ENCODE peak calls at places on chromosome 21, in four cellular contexts. One of them, this sample, is unnamed. For H3K4me1, the result is how much of the 10 kb centered on the place peaks cover.

GRCh38 chr21:41501919-41502318 is 6.0 kb downstream of the TMPRSS2 start:
- DNase-seq in OCI-LY7: no peak
- DNase-seq in mesenchymal stem cell: no peak
- DNase-seq in neural progenitor cell: no peak
- DNase-seq in this sample: no peak

GRCh38 chr21:42613756-42614155 is 39.7 kb upstream of the PDE9A start:
- DNase-seq in OCI-LY7: no peak
- DNase-seq in mesenchymal stem cell: no peak
- DNase-seq in neural progenitor cell: no peak
- DNase-seq in this sample: no peak

GRCh38 chr21:43190544-43191340 is 21.9 kb downstream of the CRYAA start:
- DNase-seq in OCI-LY7: no peak
- DNase-seq in neural progenitor cell: no peak
- DNase-seq in mesenchymal stem cell: no peak
- DNase-seq in this sample: peak

GRCh38 chr21:17612023-17612564 is 607 bp downstream of the BTG3 start:
- DNase-seq in OCI-LY7: peak
- DNase-seq in mesenchymal stem cell: peak
- DNase-seq in neural progenitor cell: no peak
- DNase-seq in this sample: peak

GRCh38 chr21:43913928-43914327 is 48.9 kb downstream of the AGPAT3 start:
- DNase-seq in OCI-LY7: no peak
- DNase-seq in neural progenitor cell: no peak
- DNase-seq in mesenchymal stem cell: peak
- DNase-seq in this sample: peak

GRCh38 chr21:28731700-28732321 is 260.9 kb downstream of the LTN1 start:
- DNase-seq in mesenchymal stem cell: no peak
- DNase-seq in neural progenitor cell: no peak
- DNase-seq in OCI-LY7: peak
- DNase-seq in this sample: no peak

GRCh38 chr21:43195131-43196021 is 26.6 kb downstream of the CRYAA start:
- DNase-seq in OCI-LY7: no peak
- DNase-seq in neural progenitor cell: no peak
- DNase-seq in mesenchymal stem cell: peak
- DNase-seq in this sample: peak

GRCh38 chr21:41371698-41372030 is 9.8 kb downstream of the MX2 start:
- DNase-seq in mesenchymal stem cell: no peak
- DNase-seq in neural progenitor cell: no peak
- DNase-seq in OCI-LY7: no peak
- DNase-seq in this sample: no peak

GRCh38 chr21:41437754-41438153 is 11.7 kb downstream of the MX1 start:
- DNase-seq in neural progenitor cell: no peak
- DNase-seq in mesenchymal stem cell: peak
- DNase-seq in OCI-LY7: no peak
- DNase-seq in this sample: no peak

GRCh38 chr21:25330266-25330665 is 277.0 kb downstream of the MRPL39 start:
- DNase-seq in neural progenitor cell: no peak
- DNase-seq in mesenchymal stem cell: no peak
- DNase-seq in OCI-LY7: no peak
- DNase-seq in this sample: no peak

GRCh38 chr21:40134731-40135492 is 267.7 kb downstream of the PCP4 start:
- DNase-seq in neural progenitor cell: no peak
- DNase-seq in OCI-LY7: no peak
- DNase-seq in mesenchymal stem cell: no peak
- DNase-seq in this sample: no peak

GRCh38 chr21:34639882-34640788 is 25.2 kb upstream of the RCAN1 start:
- DNase-seq in mesenchymal stem cell: peak
- DNase-seq in neural progenitor cell: no peak
- DNase-seq in OCI-LY7: no peak
- DNase-seq in this sample: no peak

GRCh38 chr21:28336299-28336698 is 656.4 kb downstream of the LTN1 start:
- DNase-seq in neural progenitor cell: peak
- DNase-seq in mesenchymal stem cell: peak
- DNase-seq in OCI-LY7: peak
- DNase-seq in this sample: no peak

GRCh38 chr21:34613679-34614442 is 1.1 kb downstream of the RCAN1 start:
- DNase-seq in neural progenitor cell: peak
- DNase-seq in mesenchymal stem cell: peak
- DNase-seq in OCI-LY7: no peak
- DNase-seq in this sample: peak

GRCh38 chr21:36717901-36718465 is 19.1 kb downstream of the SIM2 start:
- DNase-seq in mesenchymal stem cell: no peak
- DNase-seq in OCI-LY7: no peak
- DNase-seq in neural progenitor cell: no peak
- DNase-seq in this sample: peak

GRCh38 chr21:42560517-42561179 is 47.0 kb downstream of the SLC37A1 start:
- DNase-seq in mesenchymal stem cell: no peak
- DNase-seq in OCI-LY7: peak
- DNase-seq in neural progenitor cell: no peak
- DNase-seq in this sample: no peak

GRCh38 chr21:34357889-34358288 is 5.9 kb upstream of the KCNE2 start:
- DNase-seq in mesenchymal stem cell: no peak
- DNase-seq in OCI-LY7: no peak
- DNase-seq in neural progenitor cell: no peak
- DNase-seq in this sample: no peak

GRCh38 chr21:17440955-17441354 is 71.9 kb upstream of the CXADR start:
- DNase-seq in mesenchymal stem cell: no peak
- DNase-seq in neural progenitor cell: no peak
- DNase-seq in OCI-LY7: no peak
- DNase-seq in this sample: peak

GRCh38 chr21:15064576-15065380 is at the start of gene NRIP1:
- DNase-seq in OCI-LY7: no peak
- DNase-seq in mesenchymal stem cell: peak
- DNase-seq in neural progenitor cell: peak
- DNase-seq in this sample: peak

GRCh38 chr21:43292041-43292865 is 123.4 kb downstream of the CRYAA start:
- DNase-seq in neural progenitor cell: no peak
- DNase-seq in OCI-LY7: no peak
- DNase-seq in mesenchymal stem cell: no peak
- DNase-seq in this sample: no peak

GRCh38 chr21:35178812-35179211 is 129.7 kb upstream of the RUNX1 start:
- DNase-seq in OCI-LY7: no peak
- DNase-seq in neural progenitor cell: no peak
- DNase-seq in mesenchymal stem cell: peak
- DNase-seq in this sample: no peak

GRCh38 chr21:40863839-40864238 is 16.9 kb upstream of the DSCAM start:
- DNase-seq in neural progenitor cell: no peak
- DNase-seq in OCI-LY7: no peak
- DNase-seq in mesenchymal stem cell: no peak
- DNase-seq in this sample: no peak

GRCh38 chr21:40404319-40404906 is 442.5 kb downstream of the DSCAM start:
- DNase-seq in neural progenitor cell: no peak
- DNase-seq in OCI-LY7: no peak
- DNase-seq in mesenchymal stem cell: no peak
- DNase-seq in this sample: no peak

GRCh38 chr21:15301736-15302135 is 236.9 kb upstream of the NRIP1 start:
- DNase-seq in mesenchymal stem cell: no peak
- DNase-seq in OCI-LY7: no peak
- DNase-seq in neural progenitor cell: no peak
- DNase-seq in this sample: no peak

GRCh38 chr21:46155514-46156377 is at the start of gene FTCD:
- DNase-seq in neural progenitor cell: no peak
- DNase-seq in OCI-LY7: no peak
- DNase-seq in mesenchymal stem cell: no peak
- DNase-seq in this sample: peak
- H3K4me2 ChIP-seq in neural progenitor cell: no peak
- H3K4me2 ChIP-seq in OCI-LY7: no peak
- H3K4me2 ChIP-seq in mesenchymal stem cell: no peak
- H3K4me2 ChIP-seq in this sample: no peak

DNA sequence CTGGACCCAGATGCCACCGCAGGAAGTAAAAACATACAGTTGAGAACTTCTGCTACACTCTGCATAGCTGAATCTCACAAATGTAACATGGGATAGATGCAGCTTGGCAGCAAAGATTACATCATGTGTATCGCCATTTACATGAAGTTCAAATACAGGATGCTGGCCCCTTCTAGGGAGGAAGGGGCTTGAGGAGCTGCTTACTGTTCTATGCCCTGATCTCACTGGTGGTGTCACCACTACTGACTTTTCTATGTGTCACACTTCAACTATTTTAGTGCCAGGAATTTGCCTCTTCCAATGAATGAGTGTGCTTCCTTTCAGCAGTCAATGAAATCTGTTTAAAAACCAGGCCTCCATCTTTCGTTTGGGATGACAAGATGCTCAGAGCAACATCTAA is 31.1 kb downstream of the MRAP start:
- DNase-seq in mesenchymal stem cell: peak
- DNase-seq in neural progenitor cell: no peak
- DNase-seq in OCI-LY7: no peak
- DNase-seq in this sample: no peak
- H3K27ac ChIP-seq in mesenchymal stem cell: no peak
- H3K27ac ChIP-seq in neural progenitor cell: no peak
- H3K27ac ChIP-seq in OCI-LY7: no peak
- H3K27ac ChIP-seq in this sample: peak

GRCh38 chr21:44962481-44962966 is 22.7 kb downstream of the SLX9 start:
- DNase-seq in OCI-LY7: no peak
- DNase-seq in neural progenitor cell: no peak
- DNase-seq in mesenchymal stem cell: peak
- DNase-seq in this sample: peak

GRCh38 chr21:44957901-44958451 is 18.1 kb downstream of the SLX9 start:
- DNase-seq in neural progenitor cell: no peak
- DNase-seq in OCI-LY7: no peak
- DNase-seq in mesenchymal stem cell: no peak
- DNase-seq in this sample: no peak

GRCh38 chr21:44959376-44960091 is 19.7 kb downstream of the SLX9 start:
- DNase-seq in mesenchymal stem cell: no peak
- DNase-seq in OCI-LY7: no peak
- DNase-seq in neural progenitor cell: no peak
- DNase-seq in this sample: no peak

GRCh38 chr21:44958471-44959191 is 18.8 kb downstream of the SLX9 start:
- DNase-seq in mesenchymal stem cell: peak
- DNase-seq in OCI-LY7: no peak
- DNase-seq in neural progenitor cell: peak
- DNase-seq in this sample: peak

DNA sequence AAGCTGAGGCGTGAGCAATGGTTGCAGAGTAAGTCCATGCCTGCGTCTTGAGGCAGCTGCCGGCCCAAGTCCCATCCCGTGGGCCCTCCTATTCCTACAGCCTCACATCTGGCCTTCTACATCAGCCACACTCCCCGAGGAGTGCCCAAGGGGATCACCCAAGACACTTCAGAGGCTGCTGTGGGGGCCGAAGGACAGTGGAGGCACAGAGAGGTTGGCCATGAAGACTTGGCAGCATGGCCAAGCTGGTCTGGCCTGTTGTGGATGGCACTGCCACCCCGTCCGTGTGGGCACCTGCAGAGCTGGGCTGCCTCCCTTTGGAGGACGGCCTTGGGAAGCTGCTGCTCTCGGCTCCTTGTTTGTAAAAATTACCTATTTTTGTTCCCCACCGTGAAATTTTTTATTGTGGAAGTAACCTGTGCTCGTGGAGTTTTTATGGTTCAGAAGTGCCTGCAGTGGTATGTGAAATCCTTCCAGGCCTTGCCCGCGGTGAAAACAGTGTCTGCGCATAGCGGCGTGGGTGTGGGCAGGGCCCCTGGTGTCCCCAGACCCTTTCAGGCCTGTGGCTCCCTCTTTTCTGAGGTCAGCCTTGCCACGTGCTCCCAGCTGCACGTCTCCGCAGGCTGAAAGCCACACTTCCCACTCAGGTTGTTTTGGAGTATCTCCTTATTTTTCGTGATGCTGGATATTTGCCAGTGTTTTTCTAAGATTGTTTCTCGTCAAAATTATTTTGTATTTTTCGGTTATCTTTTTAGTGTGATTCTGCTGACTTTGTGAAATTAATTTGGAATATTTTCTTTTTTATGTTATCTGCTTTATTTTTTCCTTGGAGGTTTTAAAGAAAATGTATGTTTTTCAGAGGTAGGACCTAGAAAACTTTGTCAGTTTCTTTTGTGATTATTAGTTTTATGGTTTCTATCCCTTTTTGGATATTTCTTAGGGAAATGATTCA is 20.6 kb downstream of the SLX9 start:
- DNase-seq in neural progenitor cell: no peak
- DNase-seq in OCI-LY7: no peak
- DNase-seq in mesenchymal stem cell: no peak
- DNase-seq in this sample: no peak
- H3K4me1 ChIP-seq in neural progenitor cell: under half
- H3K4me1 ChIP-seq in OCI-LY7: under half
- H3K4me1 ChIP-seq in mesenchymal stem cell: half or more
- H3K4me1 ChIP-seq in this sample: under half

DNA sequence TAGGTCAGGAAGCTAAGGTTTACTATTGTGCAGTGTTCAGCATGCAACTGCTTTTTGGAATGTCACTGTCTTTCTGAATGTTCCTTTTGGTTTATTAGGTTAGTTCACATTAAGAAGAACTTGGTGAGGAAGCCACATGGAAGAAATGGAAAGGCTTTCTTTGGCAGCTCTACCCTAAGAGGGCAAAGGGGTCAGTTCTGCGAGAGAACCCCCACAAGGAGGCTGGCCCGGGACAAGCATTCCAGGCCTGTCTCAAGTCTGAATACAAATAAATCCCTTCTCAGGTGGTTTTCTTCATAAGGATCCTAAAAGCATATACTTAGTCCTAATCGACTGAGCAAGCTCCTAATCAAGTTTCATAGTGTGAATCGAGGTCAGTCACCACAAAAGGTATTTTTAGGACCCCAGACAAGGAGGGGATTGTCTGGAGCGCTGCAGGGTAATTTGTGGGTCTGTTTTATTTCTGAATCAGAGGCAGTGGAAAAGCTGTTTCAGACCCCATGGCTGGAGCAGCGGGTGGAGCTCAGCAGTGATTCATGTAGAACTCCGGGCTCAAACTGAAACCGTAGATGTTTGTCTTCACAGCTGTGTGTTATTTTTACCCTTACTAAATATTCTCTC is 63.3 kb downstream of the ERG start:
- DNase-seq in mesenchymal stem cell: peak
- DNase-seq in OCI-LY7: no peak
- DNase-seq in neural progenitor cell: no peak
- DNase-seq in this sample: peak
- H3K4me2 ChIP-seq in mesenchymal stem cell: peak
- H3K4me2 ChIP-seq in OCI-LY7: no peak
- H3K4me2 ChIP-seq in neural progenitor cell: no peak
- H3K4me2 ChIP-seq in this sample: peak

DNA sequence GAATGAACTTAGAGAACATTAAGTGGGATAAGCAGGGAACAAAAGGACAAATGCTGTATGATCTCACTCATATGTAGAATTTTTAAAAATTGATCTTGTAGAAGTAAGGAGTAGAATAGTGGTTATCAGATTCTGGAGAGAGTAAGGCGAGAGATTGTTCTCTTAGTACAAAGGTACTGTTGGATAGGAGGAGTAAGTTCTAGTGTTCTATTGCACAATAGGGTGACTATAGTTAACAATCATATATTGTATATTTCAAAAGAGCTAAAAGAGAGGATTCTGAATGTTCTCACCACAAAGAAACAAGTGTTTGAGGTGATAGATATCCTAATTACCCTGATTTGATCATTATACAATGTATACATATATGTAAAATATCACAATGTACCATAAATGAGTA is 735.9 kb downstream of the NCAM2 start:
- DNase-seq in mesenchymal stem cell: no peak
- DNase-seq in neural progenitor cell: no peak
- DNase-seq in OCI-LY7: no peak
- DNase-seq in this sample: no peak
- H3K27ac ChIP-seq in mesenchymal stem cell: no peak
- H3K27ac ChIP-seq in neural progenitor cell: no peak
- H3K27ac ChIP-seq in OCI-LY7: no peak
- H3K27ac ChIP-seq in this sample: no peak

This sample was measured in osteoblast.